ENCODE peak calls at places on chromosomes 6 and 20, in eight cellular contexts. W is hepatocyte, L is SJSA1, E is testis, S is brain microvascular endothelial cell, D is H7, J is cardiac muscle cell, F is heart right ventricle. C is an unnamed sample.

GRCh38 chr6:150142304-150142656 is 564 bp upstream of the PPP1R14C start:
- DNase-seq in W (no peak), L (no peak), E (peak; percentile 65), S (no peak), D (no peak), J (peak; percentile 20), F (no peak), C (peak; percentile 62)

GRCh38 chr6:131400054-131400781 is 172.8 kb upstream of the ARG1 start:
- DNase-seq in W (no peak), L (peak; percentile 56), E (no peak), S (peak; percentile 84), D (no peak), J (no peak), F (no peak), C (no peak)

GRCh38 chr6:11398451-11399326 is 138.9 kb upstream of the TMEM170B start:
- DNase-seq in W (peak; percentile 50), L (no peak), E (no peak), S (no peak), D (no peak), J (no peak), F (no peak), C (peak; percentile 59)

GRCh38 chr20:50027611-50028105 is 44.9 kb downstream of the SNAI1 start:
- DNase-seq in W (peak; percentile 78), L (peak; percentile 94), E (no peak), S (peak; percentile 81), D (peak; percentile 70), J (no peak), F (peak; percentile 84), C (peak; percentile 30)

GRCh38 chr6:90870561-90870960 is 283.7 kb upstream of the MAP3K7 start:
- DNase-seq in W (no peak), L (no peak), E (no peak), S (no peak), D (no peak), J (no peak), F (no peak), C (no peak)

GRCh38 chr6:131065112-131065823 is 2.2 kb upstream of the EPB41L2 start:
- DNase-seq in W (peak; percentile 19), L (no peak), E (no peak), S (no peak), D (no peak), J (no peak), F (no peak), C (peak; percentile 65)

GRCh38 chr6:131060311-131060710 is 2.7 kb downstream of the EPB41L2 start:
- DNase-seq in W (no peak), L (no peak), E (no peak), S (no peak), D (no peak), J (no peak), F (no peak), C (no peak)

GRCh38 chr20:46073443-46073842 is 16.3 kb downstream of the NCOA5 start:
- DNase-seq in W (no peak), L (no peak), E (no peak), S (no peak), D (no peak), J (no peak), F (no peak), C (no peak)

GRCh38 chr20:50651676-50652075 is 39.7 kb downstream of the RIPOR3 start:
- DNase-seq in W (no peak), L (no peak), E (no peak), S (no peak), D (no peak), J (no peak), F (no peak), C (no peak)

GRCh38 chr6:110708295-110708965 is 106.8 kb downstream of the CDK19 start:
- DNase-seq in W (no peak), L (no peak), E (no peak), S (no peak), D (peak; percentile 31), J (no peak), F (no peak), C (no peak)

GRCh38 chr6:88013015-88013414 is 34.6 kb upstream of the SPACA1 start:
- DNase-seq in W (no peak), L (no peak), E (no peak), S (no peak), D (no peak), J (no peak), F (no peak), C (no peak)

GRCh38 chr6:29620629-29621028 is 12.4 kb downstream of the GABBR1 start:
- DNase-seq in W (no peak), L (no peak), E (no peak), S (no peak), D (no peak), J (no peak), F (no peak), C (no peak)

GRCh38 chr6:42745083-42745637 is 743 bp downstream of the TBCC start:
- DNase-seq in W (no peak), L (no peak), E (peak; percentile 35), S (no peak), D (peak; percentile 53), J (peak; percentile 38), F (peak; percentile 19), C (peak; percentile 29)

GRCh38 chr6:117920493-117920845 is 13.4 kb downstream of the SLC35F1 start:
- DNase-seq in W (peak; percentile 17), L (no peak), E (no peak), S (no peak), D (peak; percentile 35), J (no peak), F (no peak), C (no peak)

GRCh38 chr20:22567944-22568871 is 16.2 kb downstream of the FOXA2 start:
- DNase-seq in W (no peak), L (no peak), E (no peak), S (no peak), D (peak; percentile 83), J (no peak), F (no peak), C (no peak)
- H3K27me3 ChIP-seq in W (peaks cover 93% of the 10 kb centered on the region), L (peaks cover 9% of the 10 kb centered on the region), E (no peaks in the 10 kb centered on the region), S (peaks cover 66% of the 10 kb centered on the region), D (peaks cover 98% of the 10 kb centered on the region), J (peaks cover 100% of the 10 kb centered on the region), F (peaks cover 99% of the 10 kb centered on the region), C (peaks cover 12% of the 10 kb centered on the region)

GRCh38 chr20:63413323-63413722 is 52.2 kb upstream of the CHRNA4 start:
- DNase-seq in W (no peak), L (no peak), E (no peak), S (no peak), D (no peak), J (no peak), F (no peak), C (no peak)

GRCh38 chr20:63415418-63416108 is 54.4 kb upstream of the CHRNA4 start:
- DNase-seq in W (no peak), L (no peak), E (no peak), S (no peak), D (no peak), J (no peak), F (no peak), C (no peak)

GRCh38 chr20:63414720-63415417 is 53.7 kb upstream of the CHRNA4 start:
- DNase-seq in W (no peak), L (no peak), E (no peak), S (no peak), D (no peak), J (no peak), F (no peak), C (no peak)

GRCh38 chr20:63412889-63413288 is 51.7 kb upstream of the CHRNA4 start:
- DNase-seq in W (no peak), L (no peak), E (no peak), S (no peak), D (no peak), J (no peak), F (no peak), C (no peak)

DNA sequence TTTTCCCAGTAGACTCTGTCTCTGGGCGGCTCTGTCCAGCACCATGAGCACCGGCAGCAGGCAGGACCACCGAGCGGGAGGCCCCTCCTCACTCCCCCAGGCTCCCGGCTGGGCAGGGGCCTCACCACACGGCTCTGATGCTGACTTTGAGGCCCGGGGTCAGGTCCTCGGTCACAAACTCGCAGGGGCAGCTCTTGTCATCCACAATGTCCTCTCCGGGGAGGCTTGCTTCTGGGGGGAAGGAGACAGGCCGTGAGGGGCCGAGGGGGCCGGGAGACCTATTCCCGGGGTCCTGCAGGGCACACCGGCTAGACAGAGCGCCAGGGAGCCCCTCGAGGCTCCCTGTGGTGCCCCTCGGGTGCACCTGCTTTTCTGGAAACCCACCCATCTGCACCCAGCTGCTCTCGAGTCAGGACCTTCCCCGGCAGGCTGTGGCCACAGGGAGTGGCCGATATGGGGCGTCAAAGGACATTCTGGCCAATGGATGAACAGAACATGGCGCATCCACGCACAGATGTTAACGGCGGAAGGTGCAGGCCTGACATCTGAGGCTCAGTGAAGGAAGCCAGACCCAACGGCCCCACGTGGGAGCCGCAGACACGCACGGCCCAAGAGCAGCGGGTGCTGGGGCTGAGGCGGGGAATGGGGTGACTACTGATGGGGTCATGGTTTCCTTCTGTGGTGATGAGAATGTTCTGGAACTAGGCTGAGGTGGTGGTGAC is 53.0 kb upstream of the CHRNA4 start:
- DNase-seq in W (no peak), L (no peak), E (no peak), S (no peak), D (no peak), J (no peak), F (no peak), C (no peak)
- H3K27me3 ChIP-seq in W (no peaks in the 10 kb centered on the region), L (peaks cover 85% of the 10 kb centered on the region), E (no peaks in the 10 kb centered on the region), S (peaks cover 20% of the 10 kb centered on the region), D (no peaks in the 10 kb centered on the region), J (no peaks in the 10 kb centered on the region), F (peaks cover 43% of the 10 kb centered on the region), C (no peaks in the 10 kb centered on the region)

DNA sequence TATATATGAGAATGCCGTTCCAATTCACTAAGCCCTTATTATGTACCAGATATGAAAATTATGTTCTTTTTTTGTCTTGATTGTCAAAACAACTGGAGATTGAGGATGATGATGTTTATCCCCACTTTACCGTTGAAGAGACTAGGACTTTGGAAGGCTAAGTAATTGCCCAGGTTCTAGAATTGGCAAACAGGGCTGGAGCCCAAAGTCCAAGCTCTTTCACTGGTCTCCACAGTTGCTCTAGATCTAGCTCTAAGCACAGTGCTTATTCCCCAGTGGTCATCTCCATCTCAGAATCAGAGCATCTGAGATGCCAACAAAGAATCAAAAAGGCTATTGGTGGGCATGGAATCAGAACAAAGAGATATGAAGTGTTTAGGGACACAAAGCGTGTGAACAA is 215.3 kb upstream of the FOXA2 start:
- DNase-seq in W (no peak), L (no peak), E (no peak), S (no peak), D (no peak), J (no peak), F (no peak), C (no peak)
- H3K27me3 ChIP-seq in W (no peaks in the 10 kb centered on the region), L (no peaks in the 10 kb centered on the region), E (no peaks in the 10 kb centered on the region), S (no peaks in the 10 kb centered on the region), D (no peaks in the 10 kb centered on the region), J (no peaks in the 10 kb centered on the region), F (no peaks in the 10 kb centered on the region), C (no peaks in the 10 kb centered on the region)

GRCh38 chr6:137497722-137498463 is 3.7 kb upstream of the OLIG3 start:
- DNase-seq in W (no peak), L (no peak), E (no peak), S (no peak), D (peak; percentile 86), J (peak; percentile 35), F (no peak), C (no peak)

GRCh38 chr6:137496909-137497721 is 2.9 kb upstream of the OLIG3 start:
- DNase-seq in W (no peak), L (no peak), E (no peak), S (no peak), D (peak; percentile 71), J (no peak), F (no peak), C (no peak)

GRCh38 chr6:137495652-137496391 is 1.6 kb upstream of the OLIG3 start:
- DNase-seq in W (no peak), L (no peak), E (no peak), S (no peak), D (peak; percentile 81), J (no peak), F (no peak), C (no peak)

GRCh38 chr6:137496392-137496767 is 2.2 kb upstream of the OLIG3 start:
- DNase-seq in W (no peak), L (no peak), E (no peak), S (no peak), D (peak; percentile 75), J (no peak), F (no peak), C (no peak)

GRCh38 chr6:137498488-137499219 is 4.5 kb upstream of the OLIG3 start:
- DNase-seq in W (no peak), L (no peak), E (no peak), S (no peak), D (no peak), J (no peak), F (no peak), C (no peak)
- H3K27me3 ChIP-seq in W (peaks cover 97% of the 10 kb centered on the region), L (peaks cover 35% of the 10 kb centered on the region), E (no peaks in the 10 kb centered on the region), S (peaks cover 72% of the 10 kb centered on the region), D (peaks cover 77% of the 10 kb centered on the region), J (peaks cover 100% of the 10 kb centered on the region), F (peaks cover 100% of the 10 kb centered on the region), C (peaks cover 72% of the 10 kb centered on the region)

C was measured in colonic mucosa.